ENCODE peak calls at places on chromosome 20, in five cellular contexts. E is ovary, W is fibroblast of lung, K is AG04450, H is left ventricle myocardium inferior. N is an unnamed sample. For H3K9me3, the result is how much of the 10 kb centered on the place peaks cover.

GRCh38 chr20:62400021-62400420 is 7.1 kb downstream of the CABLES2 start:
- DNase-seq in K (no peak), H (no peak), E (no peak), W (no peak), N (no peak)

GRCh38 chr20:8299921-8300320 is 167.9 kb downstream of the PLCB1 start:
- DNase-seq in H (no peak), E (no peak), K (no peak), W (peak), N (no peak)

GRCh38 chr20:63330940-63331339 is 30.2 kb downstream of the CHRNA4 start:
- DNase-seq in H (peak), E (no peak), W (no peak), K (no peak), N (no peak)

GRCh38 chr20:13397300-13397724 is 176.2 kb downstream of the ISM1 start:
- DNase-seq in H (no peak), E (no peak), W (no peak), K (no peak), N (no peak)

GRCh38 chr20:53386186-53386681 is 207.4 kb downstream of the ZNF217 start:
- DNase-seq in E (no peak), K (no peak), W (no peak), H (no peak), N (no peak)

GRCh38 chr20:14580426-14581074 is 243.1 kb upstream of the FLRT3 start:
- DNase-seq in K (no peak), W (peak), E (no peak), H (no peak), N (no peak)

GRCh38 chr20:33981964-33982363 is 11.7 kb upstream of the RALY start:
- DNase-seq in H (no peak), E (no peak), K (no peak), W (no peak), N (no peak)

GRCh38 chr20:25355191-25355590 is 35.4 kb downstream of the ABHD12 start:
- DNase-seq in H (no peak), W (no peak), E (no peak), K (no peak), N (no peak)

GRCh38 chr20:21099653-21100589 is 6.2 kb downstream of the LINC00237 start:
- DNase-seq in E (peak), H (peak), K (no peak), W (no peak), N (peak)

GRCh38 chr20:43844778-43845614 is 69.7 kb upstream of the TOX2 start:
- DNase-seq in W (peak), H (peak), K (peak), E (no peak), N (no peak)

GRCh38 chr20:57509665-57510237 is 15.2 kb downstream of the CTCFL start:
- DNase-seq in E (no peak), K (no peak), W (no peak), H (no peak), N (no peak)

GRCh38 chr20:62658593-62659159 is 16.4 kb downstream of the SLCO4A1 start:
- DNase-seq in W (no peak), H (no peak), K (no peak), E (peak), N (no peak)

GRCh38 chr20:11204926-11205768 is 531.3 kb upstream of the JAG1 start:
- DNase-seq in H (peak), K (no peak), E (no peak), W (peak), N (no peak)

GRCh38 chr20:63273635-63274380 is 1.2 kb downstream of the ARFGAP1 start:
- DNase-seq in K (peak), H (no peak), E (no peak), W (peak), N (no peak)

GRCh38 chr20:445514-446336 is 16.6 kb downstream of the TBC1D20 start:
- DNase-seq in E (no peak), K (no peak), W (no peak), H (no peak), N (no peak)

GRCh38 chr20:46344488-46345162 is 36.3 kb upstream of the CDH22 start:
- DNase-seq in K (no peak), W (no peak), E (no peak), H (no peak), N (no peak)

GRCh38 chr20:58231678-58232077 is 3.2 kb upstream of the ANKRD60 start:
- DNase-seq in K (no peak), H (no peak), E (no peak), W (peak), N (no peak)

GRCh38 chr20:32674362-32674789 is 635 bp upstream of the C20orf203 start:
- DNase-seq in H (no peak), E (no peak), K (no peak), W (peak), N (no peak)

GRCh38 chr20:25177890-25178321 is 17.6 kb upstream of the ENTPD6 start:
- DNase-seq in W (no peak), E (no peak), H (no peak), K (no peak), N (peak)

GRCh38 chr20:62236674-62236996 is 1.7 kb upstream of the OSBPL2 start:
- DNase-seq in K (no peak), W (no peak), H (no peak), E (no peak), N (no peak)

GRCh38 chr20:33328157-33328556 is 45.1 kb downstream of the BPIFB1 start:
- DNase-seq in H (no peak), K (no peak), W (no peak), E (no peak), N (no peak)

GRCh38 chr20:22904905-22905304 is 130.2 kb upstream of the SSTR4 start:
- DNase-seq in H (no peak), E (no peak), K (no peak), W (no peak), N (no peak)

GRCh38 chr20:22905667-22906066 is 129.4 kb upstream of the SSTR4 start:
- DNase-seq in E (peak), H (peak), W (peak), K (no peak), N (no peak)

GRCh38 chr20:22901921-22902320 is 133.2 kb upstream of the SSTR4 start:
- DNase-seq in E (no peak), K (no peak), W (no peak), H (no peak), N (no peak)

GRCh38 chr20:22904411-22904810 is 130.7 kb upstream of the SSTR4 start:
- DNase-seq in H (no peak), E (no peak), W (no peak), K (no peak), N (no peak)

GRCh38 chr20:22901164-22901563 is 133.9 kb upstream of the SSTR4 start:
- DNase-seq in H (no peak), W (no peak), E (no peak), K (no peak), N (no peak)
- TF ChIP-seq CTCF in H (no peak), W (no peak), E (no peak), K (no peak), N (no peak)

DNA sequence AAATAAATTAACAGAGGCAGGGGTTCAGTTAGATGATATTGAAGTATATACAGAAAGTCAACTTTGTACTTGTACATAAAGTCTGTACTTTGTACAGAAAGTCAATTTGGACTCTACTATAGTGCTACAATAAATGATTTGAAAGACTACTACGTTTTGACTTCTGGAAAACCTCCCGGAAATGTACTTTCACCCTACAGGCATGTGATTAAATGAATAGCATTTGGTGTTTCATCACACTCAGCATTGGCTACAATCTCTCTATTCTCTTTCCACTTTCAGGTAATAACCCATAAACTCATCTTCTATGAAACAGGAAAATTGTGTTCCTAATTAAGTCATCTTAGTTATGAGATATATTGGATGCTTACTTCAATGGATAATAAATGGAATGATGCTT is 25.6 kb upstream of the MC3R start:
- DNase-seq in K (no peak), W (no peak), H (no peak), E (no peak), N (no peak)
- H3K9me3 ChIP-seq in K (under half), W (under half), H (under half), E (under half), N (under half)

GRCh38 chr20:5621305-5621704 is 128.9 kb upstream of the SHLD1 start:
- DNase-seq in K (no peak), E (no peak), W (peak), H (no peak), N (no peak)
- TF ChIP-seq CTCF in K (no peak), E (no peak), W (no peak), H (no peak), N (no peak)

GRCh38 chr20:59723607-59724456 is 119.5 kb downstream of the PHACTR3 start:
- DNase-seq in H (no peak), E (no peak), W (no peak), K (no peak), N (peak)
- H3K9me3 ChIP-seq in H (under half), E (under half), W (under half), K (under half), N (under half)

GRCh38 chr20:60999256-60999655 is 252.8 kb upstream of the CDH4 start:
- DNase-seq in H (no peak), K (no peak), W (peak), E (no peak), N (no peak)

GRCh38 chr20:60990647-60991046 is 261.4 kb upstream of the CDH4 start:
- DNase-seq in H (no peak), K (no peak), E (no peak), W (no peak), N (no peak)

DNA sequence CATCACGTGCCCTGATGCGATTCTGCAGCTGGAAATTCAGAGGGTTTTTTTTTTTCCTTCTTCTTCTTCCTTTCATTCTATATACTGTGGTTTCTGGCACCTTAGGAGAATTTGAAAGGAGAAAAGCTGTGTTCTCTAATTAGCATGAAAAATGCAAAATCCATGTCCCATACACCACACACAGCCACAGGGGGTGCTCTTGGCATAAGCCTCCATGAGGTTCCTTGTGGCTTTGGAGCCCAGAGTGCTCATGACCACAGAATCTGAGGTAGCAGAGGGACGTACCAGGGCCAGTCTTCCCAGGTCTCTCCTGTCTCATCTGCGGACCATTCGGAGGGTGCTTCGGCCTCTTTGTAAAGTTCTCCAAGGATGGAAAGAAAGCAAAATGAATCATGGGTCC is 258.4 kb upstream of the CDH4 start:
- DNase-seq in E (no peak), K (no peak), W (peak), H (no peak), N (no peak)
- TF ChIP-seq CTCF in E (no peak), K (peak), W (peak), H (no peak), N (no peak)

GRCh38 chr20:39516964-39517363 is 554.8 kb downstream of the DHX35 start:
- DNase-seq in E (no peak), K (no peak), H (no peak), W (no peak), N (no peak)
- H3K9me3 ChIP-seq in E (under half), K (under half), H (under half), W (under half), N (under half)

DNA sequence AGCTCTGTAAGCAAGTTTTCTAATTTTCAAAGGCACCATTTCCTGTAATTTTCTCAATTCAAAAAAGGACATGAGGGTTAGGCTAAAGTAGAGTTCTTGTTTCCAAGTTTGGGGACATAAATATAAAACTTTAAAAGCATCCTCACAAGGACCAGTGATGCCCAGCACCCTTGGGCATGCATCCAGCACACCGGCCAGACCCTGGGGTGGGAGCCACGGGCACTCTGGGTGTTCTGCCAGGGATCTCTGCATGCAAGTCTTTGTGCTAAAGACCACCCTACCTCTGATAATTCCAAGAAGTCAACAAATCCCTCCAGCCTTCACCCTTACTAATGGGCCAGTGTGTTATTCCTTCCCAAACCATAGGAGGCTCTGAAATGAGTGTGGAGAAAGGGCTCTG is 46.5 kb downstream of the PLCG1 start:
- DNase-seq in K (no peak), W (no peak), E (no peak), H (no peak), N (no peak)
- TF ChIP-seq CTCF in K (no peak), W (no peak), E (no peak), H (no peak), N (no peak)

GRCh38 chr20:30487947-30488926 is 769.2 kb upstream of the DEFB115 start:
- DNase-seq in H (no peak), K (no peak), W (no peak), E (no peak), N (no peak)

GRCh38 chr20:30484009-30484748 is 773.3 kb upstream of the DEFB115 start:
- DNase-seq in W (no peak), H (no peak), E (no peak), K (no peak), N (no peak)

GRCh38 chr20:30484749-30485070 is 772.8 kb upstream of the DEFB115 start:
- DNase-seq in E (no peak), W (no peak), H (no peak), K (no peak), N (no peak)

GRCh38 chr20:30485331-30486102 is 771.9 kb upstream of the DEFB115 start:
- DNase-seq in E (no peak), K (no peak), W (no peak), H (no peak), N (no peak)

DNA sequence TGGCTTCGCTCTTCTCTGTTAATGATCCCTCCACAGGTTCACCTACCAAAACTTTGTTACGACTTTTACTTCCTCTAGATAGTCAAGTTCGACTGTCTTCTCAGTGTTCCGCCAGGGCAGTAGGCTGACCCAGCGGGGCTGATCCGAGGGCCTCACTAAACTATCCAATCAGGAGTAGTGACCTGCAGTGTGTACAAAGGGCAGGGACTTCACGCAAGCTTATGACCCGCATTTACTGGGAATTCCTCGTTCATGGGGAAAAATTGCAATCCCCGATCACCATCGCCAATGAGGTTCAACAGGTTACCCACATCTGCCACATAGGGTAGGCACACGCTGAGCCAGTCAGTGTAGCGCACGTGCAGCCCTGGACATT is 771.4 kb upstream of the DEFB115 start:
- DNase-seq in W (no peak), H (no peak), K (no peak), E (no peak), N (no peak)
- H3K9me3 ChIP-seq in W (under half), H (under half), K (half or more), E (under half), N (under half)

GRCh38 chr20:49936153-49937022 is at the start of gene RNF114:
- DNase-seq in K (peak), E (peak), H (peak), W (peak), N (peak)
- TF ChIP-seq CTCF in K (no peak), E (no peak), H (no peak), W (no peak), N (no peak)

GRCh38 chr20:31414381-31414780 is 8.4 kb upstream of the DEFB121 start:
- DNase-seq in E (no peak), H (no peak), K (no peak), W (no peak), N (no peak)
- H3K9me3 ChIP-seq in E (under half), H (under half), K (under half), W (under half), N (under half)

N was measured in upper lobe of right lung.